ENCODE peak calls at places on chromosome 1, in six cellular contexts. F is K562, D is A549, P is HepG2, X is GM12878, V is NB4. W is an unnamed sample.

GRCh38 chr1:42753070-42753469 is 13.0 kb upstream of the CLDN19 start:
- DNase-seq in F (no peak), D (no peak), P (no peak), X (no peak), V (no peak), W (no peak)

GRCh38 chr1:222077191-222077590 is 335.3 kb upstream of the DUSP10 start:
- DNase-seq in F (no peak), D (no peak), P (no peak), X (no peak), V (no peak), W (no peak)

GRCh38 chr1:119046429-119047039 is 58.4 kb upstream of the TBX15 start:
- DNase-seq in F (no peak), D (no peak), P (no peak), X (no peak), V (no peak), W (no peak)

GRCh38 chr1:111733183-111733995 is 5.8 kb downstream of the INKA2 start:
- DNase-seq in F (no peak), D (peak), P (peak), X (no peak), V (peak), W (peak)

GRCh38 chr1:44801491-44802305 is 1.5 kb downstream of the PLK3 start:
- DNase-seq in F (no peak), D (no peak), P (no peak), X (no peak), V (no peak), W (peak)

GRCh38 chr1:239308701-239309333 is 77.6 kb upstream of the CHRM3 start:
- DNase-seq in F (no peak), D (peak), P (no peak), X (no peak), V (peak), W (no peak)

GRCh38 chr1:201552941-201553341 is 14.0 kb downstream of the NAV1 start:
- DNase-seq in F (no peak), D (no peak), P (no peak), X (no peak), V (no peak), W (no peak)

GRCh38 chr1:39144943-39145650 is 59.4 kb upstream of the MACF1 start:
- DNase-seq in F (no peak), D (no peak), P (no peak), X (no peak), V (no peak), W (no peak)

GRCh38 chr1:227265891-227266290 is 52.4 kb downstream of the CDC42BPA start:
- DNase-seq in F (no peak), D (no peak), P (no peak), X (no peak), V (no peak), W (no peak)

GRCh38 chr1:87362834-87363426 is 34.2 kb downstream of the LMO4 start:
- DNase-seq in F (no peak), D (no peak), P (no peak), X (no peak), V (no peak), W (no peak)

GRCh38 chr1:167056529-167057296 is 33.5 kb downstream of the GPA33 start:
- DNase-seq in F (no peak), D (peak), P (no peak), X (no peak), V (no peak), W (no peak)

GRCh38 chr1:167054946-167055630 is 35.1 kb downstream of the GPA33 start:
- DNase-seq in F (no peak), D (no peak), P (no peak), X (no peak), V (no peak), W (no peak)

GRCh38 chr1:167054531-167054930 is 35.6 kb downstream of the GPA33 start:
- DNase-seq in F (no peak), D (no peak), P (no peak), X (no peak), V (no peak), W (no peak)

GRCh38 chr1:167051907-167052306 is 38.3 kb downstream of the GPA33 start:
- DNase-seq in F (no peak), D (no peak), P (no peak), X (no peak), V (no peak), W (no peak)

GRCh38 chr1:167052389-167052788 is 37.8 kb downstream of the GPA33 start:
- DNase-seq in F (peak), D (peak), P (peak), X (no peak), V (no peak), W (no peak)
- TF ChIP-seq MYC in F (no peak), D (no peak), P (no peak), X (no peak), V (no peak), W (no peak)

DNA sequence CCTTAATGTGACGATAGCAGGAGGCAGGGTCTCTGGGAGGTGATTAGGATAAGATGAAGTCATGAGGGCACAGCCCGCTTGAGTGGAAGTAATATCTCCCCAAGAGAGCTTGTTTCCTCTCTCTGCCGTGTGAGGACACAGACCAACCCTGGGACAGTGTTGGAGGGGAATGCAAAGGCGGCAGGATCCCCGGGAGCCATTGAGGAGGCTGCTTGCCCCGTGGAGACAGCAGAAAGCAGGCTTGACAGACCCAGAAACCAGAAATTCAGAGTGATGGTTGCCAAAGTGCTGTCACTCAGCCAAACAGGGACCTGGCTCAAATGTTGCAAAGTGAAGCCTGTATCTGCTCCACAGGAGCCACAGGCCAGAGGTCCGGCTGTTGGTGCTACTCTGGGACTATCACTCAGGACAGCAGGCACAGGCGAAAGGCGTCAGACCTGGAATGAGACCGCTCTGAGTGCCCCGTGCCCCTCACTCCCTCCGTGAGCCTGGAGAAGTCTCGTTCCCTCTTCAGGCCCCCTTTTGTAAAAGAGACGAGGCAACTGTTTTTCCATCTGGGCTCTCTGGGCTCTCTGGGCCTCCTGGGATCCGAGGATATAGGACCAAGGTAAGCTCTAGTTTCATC is 96.6 kb upstream of the VANGL1 start:
- DNase-seq in F (no peak), D (no peak), P (no peak), X (no peak), V (no peak), W (no peak)
- TF ChIP-seq MYC in F (no peak), D (no peak), P (no peak), X (no peak), V (no peak), W (no peak)

GRCh38 chr1:94334764-94335163 is 83.4 kb upstream of the ABCD3 start:
- DNase-seq in F (no peak), D (no peak), P (no peak), X (no peak), V (no peak), W (no peak)
- TF ChIP-seq MYC in F (no peak), D (no peak), P (no peak), X (no peak), V (no peak), W (no peak)

DNA sequence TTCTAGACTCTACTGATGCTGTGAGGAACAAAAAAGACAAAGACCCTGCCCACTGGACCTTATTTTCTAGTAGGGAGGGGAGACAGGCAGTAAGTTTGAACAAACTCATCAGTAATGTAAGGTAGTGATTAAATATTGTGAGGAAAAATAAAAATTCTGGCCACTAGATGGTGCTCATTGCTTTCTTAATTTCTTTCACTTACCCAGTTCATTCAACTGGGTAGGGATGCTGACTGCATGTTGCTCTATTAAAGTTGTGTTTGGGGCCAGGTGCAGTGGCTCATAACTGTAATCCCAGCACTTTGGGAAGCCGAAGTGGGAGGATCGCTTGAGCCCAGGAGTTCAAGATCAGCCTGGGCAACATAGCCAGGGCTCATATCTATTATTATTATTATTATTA is 6.3 kb upstream of the KYAT3 start:
- DNase-seq in F (peak), D (peak), P (peak), X (no peak), V (peak), W (peak)
- TF ChIP-seq MYC in F (no peak), D (no peak), P (no peak), X (no peak), V (no peak), W (no peak)

GRCh38 chr1:96487404-96487803 is 234.2 kb upstream of the PTBP2 start:
- DNase-seq in F (no peak), D (no peak), P (no peak), X (no peak), V (peak), W (peak)
- TF ChIP-seq MYC in F (no peak), D (no peak), P (no peak), X (no peak), V (no peak), W (no peak)

DNA sequence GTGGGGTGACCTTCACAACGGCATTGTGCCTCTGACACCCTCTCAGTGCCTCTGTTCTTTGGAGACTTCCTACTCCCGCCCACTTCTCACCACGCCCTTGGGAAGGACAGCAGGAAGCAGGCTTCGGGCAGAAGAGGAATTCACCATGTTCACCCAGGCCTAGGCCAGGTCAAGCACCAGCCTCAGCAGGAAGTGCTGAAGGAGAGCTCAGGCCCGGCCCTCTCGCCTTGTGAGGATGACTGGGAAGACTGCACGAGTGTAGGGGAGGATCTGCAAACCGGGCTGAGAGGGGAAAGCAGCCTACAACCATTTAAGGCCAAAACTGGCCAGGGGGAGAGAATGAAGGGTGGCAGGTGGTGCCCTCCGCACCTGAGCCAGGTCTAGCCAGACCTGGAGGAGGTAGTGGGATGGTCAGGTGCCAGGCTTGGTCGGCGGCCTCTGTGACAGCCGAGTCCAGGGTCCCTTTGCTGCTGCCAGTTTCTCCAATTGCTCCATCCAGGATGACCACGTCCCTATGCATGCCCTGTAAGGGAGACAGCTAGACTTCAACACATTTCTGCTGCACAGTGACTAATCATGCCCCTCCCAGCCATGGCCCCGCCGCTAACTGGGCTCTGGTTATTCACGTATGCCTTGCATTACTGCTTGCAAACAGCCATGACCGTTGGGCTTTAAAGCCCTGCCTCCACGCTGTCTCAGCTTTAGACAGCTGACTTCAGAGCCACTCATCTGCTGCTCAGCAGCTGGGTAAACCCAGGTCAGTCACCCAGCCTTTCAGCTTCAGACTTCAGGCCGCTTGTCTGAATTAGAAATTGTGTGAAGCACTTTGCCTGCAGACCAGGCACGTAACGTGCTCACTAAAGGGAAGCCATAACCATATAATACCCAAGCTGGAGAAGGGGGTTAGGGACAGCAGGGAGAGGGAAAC is 8.9 kb downstream of the MRTO4 start:
- DNase-seq in F (no peak), D (peak), P (no peak), X (no peak), V (peak), W (no peak)
- TF ChIP-seq MYC in F (no peak), D (no peak), P (no peak), X (no peak), V (no peak), W (no peak)

DNA sequence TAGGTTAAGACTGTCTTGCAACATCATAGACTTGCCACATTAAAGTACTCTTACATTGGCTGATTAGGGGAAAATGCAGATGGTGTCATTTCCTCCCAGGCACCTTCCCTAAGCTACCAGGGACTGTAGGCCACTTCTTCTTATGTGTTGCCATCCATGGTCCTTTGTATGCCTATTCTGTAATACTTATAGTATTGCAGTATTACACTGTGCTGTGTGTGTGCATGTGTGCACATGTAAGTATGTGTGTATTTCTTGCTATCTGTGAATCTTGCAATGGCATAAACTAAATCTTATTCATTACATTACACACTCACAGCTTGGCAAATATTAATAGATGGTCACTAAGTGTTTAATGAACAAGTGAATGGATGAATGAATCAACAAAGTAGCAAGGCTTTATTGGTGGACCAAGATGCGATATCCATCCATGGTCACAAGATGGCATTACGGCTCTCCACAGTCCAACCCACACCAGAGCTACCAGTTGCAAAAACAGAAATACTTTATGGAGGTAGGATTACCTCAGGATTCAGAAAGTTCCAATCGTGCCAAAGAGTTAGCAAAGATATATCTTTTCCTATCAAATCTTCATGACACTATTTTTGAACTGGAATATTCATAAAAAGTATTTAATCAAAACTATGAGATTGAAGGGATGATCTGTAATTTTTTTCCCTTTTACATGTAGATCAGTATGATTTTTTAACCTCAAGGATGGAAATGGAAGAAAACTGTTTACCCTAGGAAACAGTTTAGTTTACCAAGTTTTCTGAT is 160.2 kb downstream of the DENND1B start:
- DNase-seq in F (peak), D (peak), P (peak), X (peak), V (peak), W (peak)
- TF ChIP-seq MYC in F (no peak), D (no peak), P (no peak), X (no peak), V (no peak), W (no peak)

GRCh38 chr1:224434447-224435317 is at the start of gene WDR26:
- DNase-seq in F (peak), D (peak), P (peak), X (peak), V (peak), W (peak)
- TF ChIP-seq MYC in F (peak), D (peak), P (peak), X (peak), V (peak), W (peak)

W was measured in endothelial cell of umbilical vein.